ENCODE peak calls at places on chromosomes 4 and X, in seven cellular contexts. T is HL-60, X is AG04450, C is T-helper 2 cell, P is GM12865, A is NCI-H510A treated with DMSO at 0.1 percent for 48 hours, Z is NCI-H1092. N is an unnamed sample.

GRCh38 chr4:168942985-168943384 is 67.1 kb downstream of the CBR4 start:
- DNase-seq in T (no peak), X (no peak), C (no peak), P (peak; percentile 9), A (no peak), Z (no peak), N (no peak)

GRCh38 chr4:12963291-12963690 is 520.8 kb downstream of the RAB28 start:
- DNase-seq in T (no peak), X (no peak), C (no peak), P (no peak), A (no peak), Z (no peak), N (no peak)

GRCh38 chrX:1466971-1467561 is 14.4 kb upstream of the ASMTL start:
- DNase-seq in T (peak; percentile 51), X (no peak), C (no peak), P (peak; percentile 86), A (no peak), Z (no peak), N (no peak)

GRCh38 chr4:10077492-10078335 is 38.9 kb downstream of the WDR1 start:
- DNase-seq in T (no peak), X (no peak), C (no peak), P (peak; percentile 4), A (no peak), Z (no peak), N (no peak)

GRCh38 chr4:184756399-184756798 is 22.5 kb upstream of the CENPU start:
- DNase-seq in T (no peak), X (no peak), C (no peak), P (no peak), A (no peak), Z (no peak), N (no peak)

GRCh38 chrX:105463483-105463882 is 243.0 kb upstream of the TEX13A start:
- DNase-seq in T (no peak), X (no peak), C (no peak), P (no peak), A (no peak), Z (no peak), N (no peak)

GRCh38 chr4:24763631-24764302 is 31.6 kb upstream of the SOD3 start:
- DNase-seq in T (no peak), X (peak; percentile 33), C (no peak), P (no peak), A (peak; percentile 10), Z (no peak), N (no peak)

GRCh38 chr4:59062970-59063369 is 1952.8 kb upstream of the IGFBP7 start:
- DNase-seq in T (no peak), X (no peak), C (no peak), P (no peak), A (no peak), Z (no peak), N (no peak)

GRCh38 chrX:22105231-22105630 is 73.1 kb downstream of the PHEX start:
- DNase-seq in T (no peak), X (no peak), C (no peak), P (no peak), A (no peak), Z (no peak), N (no peak)